ENCODE peak calls at places on chromosomes 5 and 9, in seven cellular contexts. K is vagina, S is breast epithelium, F is Panc1, M is sigmoid colon, D is H1, C is SK-N-SH. Q is an unnamed sample.

GRCh38 chr9:134912126-134912840 is 5.4 kb downstream of the FCN1 start:
- DNase-seq in S (no peak), K (peak), C (peak), F (no peak), M (no peak), D (no peak), Q (no peak)

GRCh38 chr5:171986772-171987171 is 19.7 kb downstream of the FBXW11 start:
- DNase-seq in K (no peak), F (no peak), S (no peak), M (no peak), D (no peak), C (no peak), Q (no peak)

GRCh38 chr9:105063665-105064247 is 135.8 kb upstream of the ABCA1 start:
- DNase-seq in K (no peak), S (no peak), F (no peak), C (no peak), M (peak), D (no peak), Q (no peak)

GRCh38 chr5:51960617-51961115 is 577.4 kb downstream of the ISL1 start:
- DNase-seq in M (no peak), C (peak), F (peak), S (no peak), D (no peak), K (no peak), Q (no peak)

GRCh38 chr5:124536333-124536732 is 210.1 kb downstream of the ZNF608 start:
- DNase-seq in F (no peak), C (no peak), S (no peak), D (no peak), K (no peak), M (no peak), Q (no peak)

GRCh38 chr9:35598863-35599590 is 6.0 kb upstream of the TESK1 start:
- DNase-seq in M (no peak), F (no peak), S (no peak), D (no peak), K (peak), C (no peak), Q (peak)

GRCh38 chr5:72179816-72180440 is 72.7 kb downstream of the MAP1B start:
- DNase-seq in D (no peak), F (no peak), M (no peak), S (no peak), K (no peak), C (no peak), Q (no peak)

GRCh38 chr5:167912944-167913343 is 378.5 kb upstream of the WWC1 start:
- DNase-seq in D (no peak), K (no peak), M (no peak), F (no peak), S (no peak), C (no peak), Q (no peak)

GRCh38 chr9:68755752-68756151 is 50.7 kb downstream of the PIP5K1B start:
- DNase-seq in D (no peak), K (no peak), M (no peak), S (no peak), C (no peak), F (no peak), Q (no peak)

GRCh38 chr9:136595245-136596218 is 49.7 kb upstream of the NOTCH1 start:
- DNase-seq in M (no peak), D (no peak), C (no peak), S (no peak), F (no peak), K (no peak), Q (no peak)

GRCh38 chr9:93709600-93710369 is 133.4 kb downstream of the PHF2 start:
- DNase-seq in D (no peak), K (no peak), M (no peak), C (no peak), S (no peak), F (no peak), Q (no peak)

GRCh38 chr5:131272365-131273123 is 8.7 kb downstream of the CDC42SE2 start:
- DNase-seq in F (no peak), D (no peak), K (no peak), M (no peak), C (no peak), S (no peak), Q (no peak)

GRCh38 chr9:132903574-132904495 is 25.1 kb downstream of the SPACA9 start:
- DNase-seq in F (no peak), K (no peak), C (no peak), D (no peak), M (no peak), S (no peak), Q (no peak)

GRCh38 chr9:34430843-34431437 is 27.4 kb downstream of the FAM219A start:
- DNase-seq in M (peak), C (peak), K (no peak), F (no peak), S (no peak), D (peak), Q (peak)

GRCh38 chr9:121359358-121360294 is 10.4 kb downstream of the STOM start:
- DNase-seq in K (no peak), F (no peak), D (no peak), S (no peak), M (no peak), C (no peak), Q (no peak)

GRCh38 chr5:80187691-80188090 is 68.2 kb downstream of the SERINC5 start:
- DNase-seq in M (no peak), K (no peak), D (no peak), C (no peak), S (no peak), F (no peak), Q (no peak)

DNA sequence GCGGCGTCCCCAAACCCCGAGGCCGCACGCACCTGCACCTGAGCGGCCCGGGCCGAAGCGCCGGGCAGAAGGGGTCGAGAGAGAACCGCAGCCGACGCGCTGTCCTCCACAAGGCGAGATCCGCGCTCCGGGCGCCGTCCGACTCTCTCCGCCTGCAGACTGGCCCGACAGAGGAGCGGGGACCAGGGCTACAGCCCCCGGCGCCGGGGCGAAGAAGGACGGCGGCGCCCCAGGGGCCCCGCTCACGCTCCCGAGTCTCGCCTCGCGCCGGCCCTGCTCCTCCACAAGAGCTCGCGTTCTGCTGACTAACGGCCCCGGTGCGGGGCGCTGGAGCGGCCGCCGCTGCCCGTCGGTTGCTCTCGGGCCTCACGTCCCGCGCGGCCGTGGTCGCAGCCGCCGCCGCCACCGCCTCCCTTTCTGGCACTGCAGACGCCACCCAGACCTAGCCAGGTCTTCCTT is 362 bp downstream of the ABHD17B start:
- DNase-seq in C (peak), M (no peak), F (no peak), D (peak), K (no peak), S (no peak), Q (no peak)
- TF ChIP-seq POLR2AphosphoS5 in C (no peak), M (no peak), F (no peak), D (no peak), K (no peak), S (no peak), Q (no peak)

GRCh38 chr5:157106668-157107461 is 2.0 kb downstream of the HAVCR2 start:
- DNase-seq in S (no peak), F (no peak), C (no peak), M (no peak), K (no peak), D (no peak), Q (peak)

GRCh38 chr5:157108961-157109360 is at the start of gene HAVCR2:
- DNase-seq in C (no peak), F (no peak), M (no peak), S (no peak), K (no peak), D (no peak), Q (peak)

GRCh38 chr5:157113007-157113406 is 4.2 kb upstream of the HAVCR2 start:
- DNase-seq in K (no peak), C (no peak), S (no peak), D (no peak), M (no peak), F (no peak), Q (no peak)

GRCh38 chr5:157107508-157107907 is 1.3 kb downstream of the HAVCR2 start:
- DNase-seq in K (no peak), C (no peak), M (no peak), S (no peak), D (no peak), F (no peak), Q (no peak)

GRCh38 chr5:157109744-157110143 is 900 bp upstream of the HAVCR2 start:
- DNase-seq in C (no peak), S (no peak), F (no peak), M (no peak), K (no peak), D (no peak), Q (no peak)
- TF ChIP-seq POLR2AphosphoS5 in C (no peak), S (no peak), F (no peak), M (no peak), K (no peak), D (no peak), Q (no peak)

DNA sequence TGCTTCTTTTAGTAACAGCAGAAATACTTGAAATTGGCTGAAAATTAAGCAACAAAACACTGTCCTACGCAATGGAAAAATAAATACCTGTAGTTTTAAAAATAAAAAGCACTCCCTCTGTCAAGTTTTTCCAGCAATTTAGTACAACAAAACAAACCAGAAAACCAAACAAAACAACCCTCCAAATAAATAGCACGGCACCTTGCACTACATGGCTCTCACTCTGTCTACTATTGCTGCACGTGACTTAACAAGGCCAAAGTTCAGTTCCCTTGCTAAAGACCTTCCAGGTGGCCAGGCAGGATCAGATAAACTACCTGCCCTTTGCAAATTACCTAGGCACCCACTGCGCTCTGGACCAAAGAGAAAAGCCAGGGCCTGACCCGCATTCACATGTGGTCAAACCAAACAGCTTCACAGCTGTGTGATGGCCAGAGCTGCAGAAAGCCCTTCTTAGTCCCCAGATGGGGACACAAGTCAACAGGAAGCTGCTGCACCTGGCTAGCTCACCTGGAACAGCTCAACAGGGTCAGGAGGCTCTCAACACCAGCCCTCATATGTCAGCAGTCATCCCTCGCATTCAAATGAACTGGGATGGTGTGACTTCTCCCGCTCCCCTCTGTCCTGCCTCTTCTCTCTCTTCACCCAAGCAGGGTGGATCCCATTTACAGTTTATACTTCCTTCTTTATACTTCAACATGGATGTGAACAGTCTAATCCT is 84.9 kb downstream of the RAPGEF1 start:
- DNase-seq in F (no peak), S (no peak), K (no peak), C (no peak), D (no peak), M (no peak), Q (peak)
- TF ChIP-seq POLR2AphosphoS5 in F (no peak), S (no peak), K (no peak), C (no peak), D (no peak), M (no peak), Q (peak)

GRCh38 chr9:114110180-114110579 is 11.1 kb upstream of the KIF12 start:
- DNase-seq in M (no peak), C (no peak), D (no peak), F (no peak), S (no peak), K (no peak), Q (no peak)
- TF ChIP-seq POLR2AphosphoS5 in M (no peak), C (no peak), D (no peak), F (no peak), S (no peak), K (no peak), Q (no peak)

DNA sequence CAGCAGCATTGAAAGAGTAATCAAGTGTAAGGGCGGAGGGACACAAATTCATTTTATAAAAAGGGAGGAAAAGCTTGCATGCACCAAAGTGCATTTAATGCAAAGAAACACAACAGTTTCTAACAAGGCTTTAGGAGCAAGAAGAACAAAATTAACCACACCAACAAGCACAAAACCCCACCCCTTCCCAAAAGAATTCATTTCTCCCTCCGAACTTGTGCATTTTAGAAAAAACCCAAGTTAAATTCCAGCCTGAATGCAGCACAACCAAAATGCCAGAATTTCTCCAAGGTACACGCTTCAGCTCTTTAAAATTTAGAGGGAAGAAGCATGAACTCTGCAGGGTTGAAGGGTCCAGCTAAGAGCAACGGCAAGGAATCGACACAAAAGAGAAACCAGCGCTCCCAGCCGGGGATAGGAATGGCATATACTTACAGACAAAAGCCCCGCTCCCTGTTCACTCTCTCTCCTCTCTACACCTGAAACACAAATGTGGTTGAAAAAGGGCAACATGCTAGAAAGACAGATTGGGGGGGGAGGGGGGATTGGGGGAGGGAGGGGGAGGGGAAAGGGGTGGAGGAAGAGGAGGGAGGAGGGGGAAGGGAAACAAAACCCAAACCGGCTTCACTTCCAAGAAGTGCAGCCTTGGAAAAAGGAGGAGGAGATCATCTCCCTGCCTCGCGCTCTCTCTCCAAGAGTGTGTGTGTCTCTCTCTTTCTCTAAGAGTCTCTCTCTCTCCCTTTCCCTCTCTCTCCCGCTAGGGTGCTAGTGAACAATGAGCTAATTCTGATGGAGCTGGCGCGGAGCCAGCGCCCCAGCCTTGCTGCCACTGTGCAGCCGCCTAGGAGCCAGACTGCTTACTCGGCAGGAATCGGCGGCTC is at the start of gene NREP:
- DNase-seq in S (peak), M (peak), D (peak), C (no peak), K (no peak), F (peak), Q (peak)
- TF ChIP-seq POLR2AphosphoS5 in S (peak), M (peak), D (peak), C (peak), K (no peak), F (no peak), Q (peak)

DNA sequence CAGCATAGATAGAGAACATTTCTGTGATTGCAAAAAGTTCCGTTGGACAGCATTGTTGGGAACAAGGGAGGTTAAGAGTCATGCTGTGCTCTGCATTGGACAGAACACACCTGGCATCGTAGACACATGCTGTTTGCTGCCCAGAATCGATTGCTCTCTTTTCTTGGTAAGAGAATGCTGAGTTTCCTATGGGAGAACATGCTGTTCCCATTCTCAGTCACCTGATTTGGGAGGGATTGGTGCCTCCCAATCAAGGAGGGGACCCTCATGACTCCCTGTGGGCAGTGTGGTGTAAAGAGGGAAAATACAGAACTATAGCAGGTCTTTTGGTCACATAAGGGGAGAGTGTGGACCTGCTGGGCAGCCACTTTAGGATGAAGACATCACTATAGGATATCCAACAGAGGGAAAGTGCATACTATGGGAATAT is 555.4 kb upstream of the CLINT1 start:
- DNase-seq in D (no peak), C (no peak), K (no peak), S (no peak), F (no peak), M (peak), Q (no peak)
- TF ChIP-seq POLR2AphosphoS5 in D (no peak), C (no peak), K (no peak), S (peak), F (no peak), M (peak), Q (no peak)

DNA sequence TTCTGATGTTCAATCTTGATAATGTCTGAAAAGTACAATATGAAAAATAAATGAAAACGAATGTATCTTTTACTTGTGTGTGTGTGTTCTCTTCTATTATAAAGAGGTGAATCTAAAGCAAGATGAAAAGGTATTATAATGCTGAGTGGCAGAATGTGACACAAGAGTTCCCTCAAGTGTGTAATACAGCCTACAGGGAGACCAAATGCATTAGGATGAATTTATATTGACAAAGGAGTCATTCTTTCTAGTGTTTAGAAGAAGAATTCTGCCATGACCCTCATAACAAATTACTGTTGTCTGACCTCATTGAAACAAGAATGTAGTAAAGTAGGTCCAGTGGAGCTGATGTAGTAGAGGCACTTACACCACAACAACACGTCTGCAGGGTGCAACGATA is 1119.0 kb upstream of the CDH10 start:
- DNase-seq in M (no peak), K (no peak), D (no peak), C (no peak), S (no peak), F (no peak), Q (no peak)
- TF ChIP-seq POLR2AphosphoS5 in M (no peak), K (no peak), D (no peak), C (no peak), S (no peak), F (no peak), Q (no peak)

GRCh38 chr9:12640021-12640587 is 53.1 kb upstream of the TYRP1 start:
- DNase-seq in K (no peak), S (no peak), C (peak), F (no peak), M (no peak), D (no peak), Q (no peak)
- TF ChIP-seq POLR2AphosphoS5 in K (no peak), S (no peak), C (no peak), F (no peak), M (no peak), D (no peak), Q (no peak)

GRCh38 chr5:42992035-42992570 is 48.0 kb downstream of the ANXA2R start:
- DNase-seq in D (peak), F (no peak), K (no peak), M (peak), C (peak), S (peak), Q (peak)
- TF ChIP-seq POLR2AphosphoS5 in D (no peak), F (no peak), K (peak), M (peak), C (no peak), S (peak), Q (peak)

DNA sequence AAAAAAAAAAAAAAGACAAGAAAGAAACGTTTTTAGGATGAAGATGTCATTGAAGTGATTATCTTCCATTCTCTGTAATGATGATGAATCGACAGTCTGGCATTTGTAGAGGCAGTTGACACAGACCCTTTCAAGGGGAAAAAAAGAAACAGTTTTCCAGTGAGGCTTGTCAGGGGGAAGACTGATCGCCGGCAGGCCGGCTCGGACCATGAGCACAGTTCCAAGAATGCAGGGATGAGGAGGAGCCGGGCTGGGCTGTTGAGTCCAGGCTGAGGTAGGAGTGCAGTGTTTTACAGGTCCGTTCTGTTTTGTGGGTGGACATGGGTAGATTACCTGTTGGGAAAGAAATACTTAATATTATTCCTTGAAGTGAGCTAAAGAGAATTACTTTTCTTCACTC is 194.6 kb downstream of the AOPEP start:
- DNase-seq in C (no peak), K (no peak), M (peak), D (no peak), S (no peak), F (no peak), Q (no peak)
- TF ChIP-seq POLR2AphosphoS5 in C (peak), K (no peak), M (no peak), D (no peak), S (no peak), F (no peak), Q (peak)